ENCODE peak calls at places on chromosomes 16 and 17, in five cellular contexts. J is choroid plexus epithelial cell; I is GM20000; C is activated CD8-positive, alpha-beta T cell treated with anti-CD3 and anti-CD28 coated beads for 36 hours; S is astrocyte of the spinal cord. A is an unnamed sample.

GRCh38 chr16:74608944-74609343 is 2.0 kb upstream of the GLG1 start:
- DNase-seq in J (no peak), I (no peak), C (peak), S (no peak), A (no peak)

GRCh38 chr17:75394332-75394918 is 11.1 kb downstream of the GRB2 start:
- DNase-seq in J (no peak), I (no peak), C (no peak), S (no peak), A (no peak)

GRCh38 chr17:2337811-2338657 is 733 bp downstream of the SGSM2 start:
- DNase-seq in J (peak), I (peak), C (peak), S (peak), A (no peak)

GRCh38 chr16:24700549-24701392 is 28.7 kb upstream of the TNRC6A start:
- DNase-seq in J (peak), I (no peak), C (no peak), S (peak), A (peak)

GRCh38 chr17:70033165-70033564 is 41.9 kb upstream of the KCNJ16 start:
- DNase-seq in J (no peak), I (no peak), C (no peak), S (no peak), A (no peak)

GRCh38 chr17:60354223-60354622 is 37.7 kb downstream of the USP32 start:
- DNase-seq in J (peak), I (no peak), C (no peak), S (peak), A (peak)

GRCh38 chr16:28321700-28322411 is 29.5 kb downstream of the SBK1 start:
- DNase-seq in J (peak), I (peak), C (peak), S (peak), A (no peak)

GRCh38 chr16:48194828-48195566 is 39.2 kb upstream of the ABCC12 start:
- DNase-seq in J (peak), I (no peak), C (no peak), S (peak), A (peak)

GRCh38 chr17:29577009-29577777 is 8.7 kb downstream of the TP53I13 start:
- DNase-seq in J (no peak), I (no peak), C (no peak), S (no peak), A (no peak)

DNA sequence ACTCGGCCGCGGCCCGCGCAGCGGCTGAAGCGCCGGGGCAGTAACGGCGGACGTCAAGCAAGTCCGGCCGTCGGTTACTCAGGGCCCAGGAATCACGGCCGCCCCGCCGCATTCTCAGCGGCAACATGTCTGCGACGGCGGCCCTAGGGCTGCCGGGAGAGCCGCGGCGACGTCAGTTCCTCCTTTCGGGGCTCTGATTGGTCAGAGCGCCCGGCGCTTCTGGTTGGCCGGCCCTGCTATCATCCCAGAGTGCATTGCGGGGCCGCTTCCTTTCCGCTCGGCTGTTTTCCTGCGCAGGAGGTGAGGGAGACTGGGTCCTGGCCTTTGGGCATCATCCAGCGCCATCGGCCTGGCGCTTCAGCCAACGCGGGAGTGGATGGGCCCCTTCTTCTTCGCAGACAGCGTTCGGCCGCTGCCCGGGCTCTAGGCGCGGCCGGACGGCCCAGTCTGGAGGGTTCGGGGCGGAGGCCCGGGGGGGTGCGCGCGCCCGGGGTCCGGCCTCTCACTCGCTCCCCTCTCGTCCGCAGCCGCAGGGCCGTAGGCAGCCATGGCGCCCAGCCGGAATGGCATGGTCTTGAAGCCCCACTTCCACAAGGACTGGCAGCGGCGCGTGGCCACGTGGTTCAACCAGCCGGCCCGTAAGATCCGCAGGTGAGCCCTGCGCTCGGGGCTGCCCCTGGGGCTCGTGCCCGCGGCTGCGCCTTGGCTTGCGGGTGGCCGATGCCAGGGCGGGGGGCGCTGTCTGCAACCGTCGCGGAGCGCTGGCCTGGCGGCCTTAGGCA is at the start of gene RPL13:
- DNase-seq in J (peak), I (peak), C (peak), S (peak), A (peak)
- TF ChIP-seq CTCF in J (no peak), I (no peak), C (no peak), S (no peak), A (no peak)

GRCh38 chr17:50866261-50866949 is at the start of gene TOB1:
- DNase-seq in J (peak), I (peak), C (peak), S (peak), A (peak)
- TF ChIP-seq CTCF in J (no peak), I (no peak), C (no peak), S (no peak), A (no peak)

GRCh38 chr16:893360-893759 is 77.4 kb downstream of the LMF1 start:
- DNase-seq in J (no peak), I (no peak), C (no peak), S (no peak), A (no peak)
- TF ChIP-seq CTCF in J (no peak), I (no peak), C (no peak), S (no peak), A (no peak)

DNA sequence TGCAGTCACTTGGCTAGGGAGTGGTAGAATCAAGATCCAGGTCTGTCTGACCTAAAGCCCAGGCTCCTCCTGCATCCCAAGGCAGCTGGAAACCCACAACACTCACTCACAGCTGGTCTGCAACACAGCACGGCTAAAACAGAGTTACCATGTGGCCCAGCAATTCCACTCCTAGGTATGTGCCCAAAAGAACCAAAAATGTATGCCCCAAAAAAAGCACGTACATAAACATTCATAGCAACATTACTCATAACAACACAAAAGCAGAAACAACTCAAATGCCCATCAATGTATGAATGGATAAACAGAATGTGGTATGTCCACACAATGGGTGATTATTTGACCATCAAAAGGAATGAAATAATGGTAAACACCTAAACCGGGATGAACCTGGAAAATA is 8.9 kb downstream of the TVP23A start:
- DNase-seq in J (no peak), I (no peak), C (no peak), S (no peak), A (no peak)
- TF ChIP-seq CTCF in J (no peak), I (no peak), C (no peak), S (no peak), A (no peak)

GRCh38 chr16:57941016-57941656 is 29.8 kb downstream of the CNGB1 start:
- DNase-seq in J (no peak), I (no peak), C (no peak), S (peak), A (no peak)

GRCh38 chr16:57938936-57939871 is 31.7 kb downstream of the CNGB1 start:
- DNase-seq in J (peak), I (no peak), C (no peak), S (peak), A (no peak)

GRCh38 chr16:57938484-57938883 is 32.4 kb downstream of the CNGB1 start:
- DNase-seq in J (no peak), I (no peak), C (no peak), S (no peak), A (no peak)

GRCh38 chr16:57940382-57940966 is 30.5 kb downstream of the CNGB1 start:
- DNase-seq in J (no peak), I (no peak), C (no peak), S (no peak), A (no peak)

GRCh38 chr16:57939872-57940224 is 31.1 kb downstream of the CNGB1 start:
- DNase-seq in J (no peak), I (no peak), C (no peak), S (no peak), A (no peak)
- TF ChIP-seq CTCF in J (no peak), I (no peak), C (no peak), S (no peak), A (no peak)

GRCh38 chr16:54075446-54075845 is 211.1 kb downstream of the IRX3 start:
- DNase-seq in J (no peak), I (no peak), C (no peak), S (no peak), A (no peak)
- TF ChIP-seq CTCF in J (no peak), I (no peak), C (no peak), S (no peak), A (no peak)